ENCODE peak calls at places on chromosomes 16 and 17, in seven cellular contexts. Q is H1, U is HCT116, N is HepG2, P is T47D, K is SK-N-SH, G is K562. O is an unnamed sample.

GRCh38 chr16:13873835-13874438 is 46.0 kb upstream of the ERCC4 start:
- DNase-seq in Q (no peak), U (peak), N (peak), P (peak), K (peak), G (peak), O (no peak)

GRCh38 chr16:51971184-51971583 is 575.8 kb downstream of the TOX3 start:
- DNase-seq in Q (no peak), U (no peak), N (no peak), P (no peak), K (peak), G (peak), O (no peak)

GRCh38 chr17:48715496-48716399 is 6.6 kb downstream of the PRAC1 start:
- DNase-seq in Q (no peak), U (no peak), N (peak), P (no peak), K (no peak), G (no peak), O (no peak)

GRCh38 chr17:28093999-28094716 is 51.7 kb downstream of the NLK start:
- DNase-seq in Q (no peak), U (no peak), N (no peak), P (no peak), K (no peak), G (no peak), O (no peak)

GRCh38 chr16:1964046-1964505 is 550 bp downstream of the RPS2 start:
- DNase-seq in Q (no peak), U (no peak), N (no peak), P (no peak), K (no peak), G (peak), O (no peak)

GRCh38 chr17:38996660-38997337 is 29.6 kb upstream of the FBXO47 start:
- DNase-seq in Q (no peak), U (no peak), N (no peak), P (no peak), K (no peak), G (no peak), O (no peak)

GRCh38 chr17:17890773-17891759 is 54.3 kb upstream of the SREBF1 start:
- DNase-seq in Q (no peak), U (peak), N (peak), P (peak), K (peak), G (peak), O (no peak)

GRCh38 chr17:45128989-45129388 is 3.3 kb downstream of the PLCD3 start:
- DNase-seq in Q (no peak), U (no peak), N (no peak), P (no peak), K (no peak), G (no peak), O (no peak)

GRCh38 chr17:77863814-77864161 is 94.7 kb upstream of the TNRC6C start:
- DNase-seq in Q (no peak), U (no peak), N (peak), P (no peak), K (peak), G (peak), O (no peak)

GRCh38 chr17:2929881-2930533 is 133.4 kb downstream of the OR1D5 start:
- DNase-seq in Q (peak), U (peak), N (peak), P (peak), K (peak), G (peak), O (no peak)

GRCh38 chr17:17710728-17711541 is 29.7 kb downstream of the RAI1 start:
- DNase-seq in Q (no peak), U (peak), N (peak), P (peak), K (peak), G (no peak), O (no peak)

GRCh38 chr17:9648521-9649110 is 3.3 kb downstream of the USP43 start:
- DNase-seq in Q (no peak), U (no peak), N (no peak), P (no peak), K (no peak), G (no peak), O (no peak)

GRCh38 chr16:84119368-84119767 is 2.6 kb upstream of the MBTPS1 start:
- DNase-seq in Q (no peak), U (no peak), N (no peak), P (no peak), K (no peak), G (no peak), O (no peak)

GRCh38 chr17:69809331-69809730 is 265.7 kb upstream of the KCNJ16 start:
- DNase-seq in Q (no peak), U (no peak), N (no peak), P (no peak), K (no peak), G (no peak), O (no peak)

GRCh38 chr16:49701867-49702494 is 153.9 kb downstream of the ZNF423 start:
- DNase-seq in Q (no peak), U (no peak), N (no peak), P (no peak), K (no peak), G (no peak), O (no peak)

DNA sequence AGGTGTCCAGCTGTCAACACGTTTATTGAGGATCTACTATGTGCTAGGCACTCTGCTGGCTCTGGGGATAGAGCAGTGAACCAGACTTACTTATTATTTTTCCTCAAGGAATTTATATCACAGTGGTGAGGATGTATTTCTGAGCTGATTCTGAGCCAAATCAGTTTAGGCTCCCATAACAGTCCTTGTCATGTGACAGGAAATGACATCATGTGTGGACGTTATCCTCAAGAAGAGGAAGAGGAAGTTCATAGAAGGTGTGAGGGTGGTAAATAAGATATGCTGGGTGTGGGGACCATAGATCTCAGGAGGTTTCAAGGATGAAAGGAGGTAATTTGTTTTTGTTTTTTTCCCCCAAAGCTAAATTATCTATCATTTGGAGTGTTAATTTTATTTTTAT is 873.5 kb upstream of the EEF2KMT start:
- DNase-seq in Q (no peak), U (no peak), N (no peak), P (no peak), K (no peak), G (no peak), O (no peak)
- TF ChIP-seq JUND in Q (no peak), U (no peak), N (no peak), P (no peak), K (no peak), G (no peak), O (no peak)

DNA sequence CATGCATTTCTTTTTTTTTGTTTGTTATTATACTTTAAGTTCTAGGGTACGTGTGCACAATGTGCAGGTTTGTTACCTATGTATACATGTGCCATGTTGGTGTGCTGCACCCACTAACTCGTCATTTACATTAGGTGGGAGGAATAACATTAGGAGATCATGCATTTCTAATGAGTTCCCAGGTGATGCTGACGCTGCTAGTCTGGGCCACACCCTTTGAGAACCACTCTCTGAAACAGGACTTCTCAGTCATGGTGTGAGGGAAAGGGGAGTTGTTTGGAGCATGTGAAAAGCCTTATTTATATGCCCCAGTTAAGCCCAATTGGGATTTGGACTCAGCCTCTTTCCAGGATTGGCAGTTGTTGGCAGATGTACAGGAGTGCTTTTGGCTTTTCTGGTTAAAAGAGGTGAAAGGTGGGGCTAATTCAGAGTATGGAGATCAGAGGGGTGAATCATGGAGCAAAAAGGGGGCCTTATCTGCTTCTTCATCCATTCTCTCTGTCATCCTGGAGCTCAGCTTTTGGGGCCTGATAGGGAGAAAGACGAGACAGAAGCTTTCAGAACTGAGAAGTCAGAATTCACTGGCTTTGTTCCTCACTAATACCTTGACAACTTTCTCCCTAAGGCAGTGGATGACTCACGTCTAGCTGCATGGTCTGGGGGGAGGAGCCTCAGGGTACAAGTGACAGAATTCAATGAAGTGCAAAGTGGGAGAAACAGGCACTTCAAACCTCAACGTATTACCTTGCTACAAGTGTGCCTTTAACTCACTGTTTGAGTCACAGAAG is 180.0 kb upstream of the CACNG3 start:
- DNase-seq in Q (no peak), U (peak), N (no peak), P (no peak), K (no peak), G (peak), O (peak)
- TF ChIP-seq JUND in Q (no peak), U (no peak), N (no peak), P (no peak), K (no peak), G (peak), O (no peak)

GRCh38 chr17:4499431-4500187 is 928 bp downstream of the SPNS2 start:
- DNase-seq in Q (no peak), U (no peak), N (no peak), P (no peak), K (peak), G (no peak), O (no peak)
- TF ChIP-seq JUND in Q (no peak), U (no peak), N (no peak), P (no peak), K (no peak), G (no peak), O (no peak)

DNA sequence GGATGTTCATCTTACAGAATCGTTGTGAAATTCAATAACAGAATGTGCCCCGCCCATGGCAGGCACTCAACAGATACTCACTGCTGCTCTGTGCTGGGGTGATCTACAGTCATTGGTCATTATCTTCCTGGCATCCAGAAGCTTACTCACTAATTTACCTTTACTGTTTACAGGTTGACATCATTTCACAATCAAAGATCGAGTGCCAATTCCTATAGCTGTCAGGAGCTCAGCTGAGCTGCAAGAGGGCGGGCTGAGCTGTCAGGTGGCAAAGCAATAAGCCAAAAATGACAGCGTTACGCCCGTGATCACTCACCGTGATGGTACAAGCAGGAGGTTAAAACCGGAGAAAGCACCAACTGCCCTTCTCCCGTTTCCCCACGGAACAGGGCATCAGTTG is 51.2 kb downstream of the LITAF start:
- DNase-seq in Q (no peak), U (no peak), N (peak), P (no peak), K (no peak), G (no peak), O (no peak)
- TF ChIP-seq JUND in Q (no peak), U (no peak), N (no peak), P (no peak), K (no peak), G (no peak), O (no peak)

GRCh38 chr16:86354641-86355040 is 155.7 kb upstream of the FOXF1 start:
- DNase-seq in Q (no peak), U (no peak), N (no peak), P (no peak), K (no peak), G (no peak), O (no peak)
- TF ChIP-seq JUND in Q (no peak), U (no peak), N (no peak), P (no peak), K (no peak), G (no peak), O (no peak)

GRCh38 chr17:67642488-67642887 is 75.2 kb upstream of the NOL11 start:
- DNase-seq in Q (no peak), U (no peak), N (no peak), P (no peak), K (no peak), G (no peak), O (no peak)
- TF ChIP-seq JUND in Q (no peak), U (no peak), N (no peak), P (no peak), K (no peak), G (no peak), O (no peak)

GRCh38 chr17:71168083-71168741 is 952.6 kb upstream of the SOX9 start:
- DNase-seq in Q (no peak), U (no peak), N (no peak), P (no peak), K (no peak), G (no peak), O (no peak)

GRCh38 chr17:71173963-71174362 is 946.9 kb upstream of the SOX9 start:
- DNase-seq in Q (no peak), U (no peak), N (no peak), P (no peak), K (no peak), G (no peak), O (no peak)

GRCh38 chr17:71171270-71171669 is 949.5 kb upstream of the SOX9 start:
- DNase-seq in Q (no peak), U (no peak), N (no peak), P (no peak), K (no peak), G (no peak), O (no peak)

DNA sequence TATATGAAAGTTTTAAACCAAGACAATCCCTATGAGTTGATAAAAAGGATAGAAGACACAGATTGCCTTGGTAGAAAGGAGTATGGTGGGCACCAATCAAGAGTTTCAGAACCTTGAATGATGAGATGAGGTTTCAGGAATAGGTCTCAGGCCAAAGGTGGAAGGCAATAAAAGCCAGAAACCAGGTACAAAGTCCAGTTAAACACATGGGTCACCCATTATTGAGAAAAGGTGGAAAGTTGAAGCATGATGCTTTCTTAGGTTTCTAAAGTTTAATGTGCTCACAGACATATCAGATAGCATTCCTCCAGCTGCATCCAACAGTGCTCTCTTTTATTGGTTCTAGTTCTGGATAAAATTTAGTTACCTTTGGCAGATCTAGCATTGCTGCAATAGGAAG is 950.8 kb upstream of the SOX9 start:
- DNase-seq in Q (no peak), U (no peak), N (no peak), P (no peak), K (no peak), G (no peak), O (no peak)
- TF ChIP-seq JUND in Q (no peak), U (no peak), N (no peak), P (no peak), K (no peak), G (no peak), O (no peak)